ENCODE peak calls at places on chromosome X, in four cellular contexts. One of them, this sample, is unnamed.

GRCh38 chrX:48616575-48616974 is 19.3 kb downstream of the WDR13 start:
- DNase-seq in kidney epithelial cell: no peak
- DNase-seq in left lung: no peak
- DNase-seq in heart right ventricle: no peak
- DNase-seq in this sample: no peak

GRCh38 chrX:112653017-112653416 is 26.7 kb downstream of the LHFPL1 start:
- DNase-seq in kidney epithelial cell: no peak
- DNase-seq in left lung: no peak
- DNase-seq in heart right ventricle: no peak
- DNase-seq in this sample: no peak

GRCh38 chrX:16662402-16662801 is 12.4 kb downstream of the S100G start:
- DNase-seq in heart right ventricle: no peak
- DNase-seq in left lung: no peak
- DNase-seq in kidney epithelial cell: no peak
- DNase-seq in this sample: no peak

GRCh38 chrX:53323196-53323595 is 41.8 kb upstream of the IQSEC2 start:
- DNase-seq in left lung: no peak
- DNase-seq in kidney epithelial cell: no peak
- DNase-seq in heart right ventricle: no peak
- DNase-seq in this sample: no peak

GRCh38 chrX:69531031-69531755 is 27.1 kb downstream of the NALF2 start:
- DNase-seq in left lung: no peak
- DNase-seq in kidney epithelial cell: no peak
- DNase-seq in heart right ventricle: no peak
- DNase-seq in this sample: no peak

GRCh38 chrX:153903238-153903980 is 1.1 kb upstream of the AVPR2 start:
- DNase-seq in kidney epithelial cell: no peak
- DNase-seq in left lung: no peak
- DNase-seq in heart right ventricle: no peak
- DNase-seq in this sample: no peak

GRCh38 chrX:43809463-43809862 is 72.8 kb downstream of the MAOB start:
- DNase-seq in kidney epithelial cell: no peak
- DNase-seq in heart right ventricle: no peak
- DNase-seq in left lung: no peak
- DNase-seq in this sample: no peak

GRCh38 chrX:10108288-10108687 is 48.5 kb upstream of the CLCN4 start:
- DNase-seq in kidney epithelial cell: no peak
- DNase-seq in left lung: no peak
- DNase-seq in heart right ventricle: no peak
- DNase-seq in this sample: no peak

GRCh38 chrX:13716905-13717304 is 17.5 kb downstream of the TRAPPC2 start:
- DNase-seq in kidney epithelial cell: no peak
- DNase-seq in heart right ventricle: no peak
- DNase-seq in left lung: no peak
- DNase-seq in this sample: no peak

GRCh38 chrX:274904-275475 is 6.2 kb upstream of the PLCXD1 start:
- DNase-seq in kidney epithelial cell: no peak
- DNase-seq in left lung: peak; percentile 65
- DNase-seq in heart right ventricle: peak; percentile 27
- DNase-seq in this sample: no peak

GRCh38 chrX:49756692-49757091 is 60.9 kb upstream of the PAGE1 start:
- DNase-seq in kidney epithelial cell: no peak
- DNase-seq in left lung: no peak
- DNase-seq in heart right ventricle: no peak
- DNase-seq in this sample: no peak

GRCh38 chrX:2336181-2336580 is 164.6 kb downstream of the DHRSX start:
- DNase-seq in heart right ventricle: no peak
- DNase-seq in left lung: no peak
- DNase-seq in kidney epithelial cell: no peak
- DNase-seq in this sample: no peak

GRCh38 chrX:47156611-47157520 is 11.8 kb downstream of the RBM10 start:
- DNase-seq in kidney epithelial cell: no peak
- DNase-seq in left lung: no peak
- DNase-seq in heart right ventricle: no peak
- DNase-seq in this sample: no peak

GRCh38 chrX:68421651-68422050 is 11.6 kb downstream of the OPHN1 start:
- DNase-seq in kidney epithelial cell: no peak
- DNase-seq in heart right ventricle: no peak
- DNase-seq in left lung: no peak
- DNase-seq in this sample: no peak

GRCh38 chrX:19291086-19291485 is 52.6 kb upstream of the PDHA1 start:
- DNase-seq in kidney epithelial cell: no peak
- DNase-seq in heart right ventricle: no peak
- DNase-seq in left lung: no peak
- DNase-seq in this sample: no peak

GRCh38 chrX:52359614-52360232 is 9.1 kb upstream of the XAGE2 start:
- DNase-seq in heart right ventricle: no peak
- DNase-seq in kidney epithelial cell: no peak
- DNase-seq in left lung: no peak
- DNase-seq in this sample: no peak

GRCh38 chrX:110066488-110067225 is 63.7 kb downstream of the TMEM164 start:
- DNase-seq in left lung: no peak
- DNase-seq in heart right ventricle: no peak
- DNase-seq in kidney epithelial cell: no peak
- DNase-seq in this sample: no peak

GRCh38 chrX:132092439-132093065 is 35.3 kb downstream of the FRMD7 start:
- DNase-seq in left lung: peak; percentile 34
- DNase-seq in heart right ventricle: peak; percentile 43
- DNase-seq in kidney epithelial cell: no peak
- DNase-seq in this sample: peak; percentile 12

GRCh38 chrX:88202149-88202548 is 544.9 kb upstream of the CPXCR1 start:
- DNase-seq in kidney epithelial cell: no peak
- DNase-seq in left lung: no peak
- DNase-seq in heart right ventricle: no peak
- DNase-seq in this sample: no peak

GRCh38 chrX:153057281-153057680 is 1.0 kb downstream of the PNMA3 start:
- DNase-seq in heart right ventricle: no peak
- DNase-seq in kidney epithelial cell: no peak
- DNase-seq in left lung: no peak
- DNase-seq in this sample: no peak

GRCh38 chrX:47748576-47748975 is 88.1 kb upstream of the ZNF81 start:
- DNase-seq in kidney epithelial cell: no peak
- DNase-seq in heart right ventricle: no peak
- DNase-seq in left lung: no peak
- DNase-seq in this sample: no peak

GRCh38 chrX:2829469-2830246 is 928 bp downstream of the GYG2 start:
- DNase-seq in heart right ventricle: no peak
- DNase-seq in kidney epithelial cell: no peak
- DNase-seq in left lung: no peak
- DNase-seq in this sample: no peak

GRCh38 chrX:34350552-34350951 is 218.4 kb upstream of the FAM47A start:
- DNase-seq in kidney epithelial cell: no peak
- DNase-seq in left lung: no peak
- DNase-seq in heart right ventricle: no peak
- DNase-seq in this sample: no peak

GRCh38 chrX:9062621-9063020 is 28.7 kb upstream of the FAM9B start:
- DNase-seq in heart right ventricle: no peak
- DNase-seq in kidney epithelial cell: no peak
- DNase-seq in left lung: no peak
- DNase-seq in this sample: no peak

GRCh38 chrX:39262641-39263040 is 461.4 kb downstream of the MID1IP1 start:
- DNase-seq in left lung: no peak
- DNase-seq in heart right ventricle: no peak
- DNase-seq in kidney epithelial cell: no peak
- DNase-seq in this sample: no peak

GRCh38 chrX:29478336-29479069 is 736.9 kb upstream of the MAGEB2 start:
- DNase-seq in left lung: no peak
- DNase-seq in heart right ventricle: peak; percentile 2
- DNase-seq in kidney epithelial cell: no peak
- DNase-seq in this sample: peak; percentile 4

GRCh38 chrX:79182616-79183015 is 38.1 kb downstream of the GPR174 start:
- DNase-seq in left lung: no peak
- DNase-seq in heart right ventricle: no peak
- DNase-seq in kidney epithelial cell: no peak
- DNase-seq in this sample: no peak

GRCh38 chrX:145716226-145716625 is 101.4 kb upstream of the SLITRK2 start:
- DNase-seq in kidney epithelial cell: no peak
- DNase-seq in left lung: no peak
- DNase-seq in heart right ventricle: no peak
- DNase-seq in this sample: no peak

GRCh38 chrX:7108995-7109634 is 38.4 kb upstream of the STS start:
- DNase-seq in left lung: no peak
- DNase-seq in heart right ventricle: no peak
- DNase-seq in kidney epithelial cell: no peak
- DNase-seq in this sample: no peak

GRCh38 chrX:13747836-13748235 is 13.3 kb downstream of the OFD1 start:
- DNase-seq in left lung: no peak
- DNase-seq in kidney epithelial cell: peak; percentile 21
- DNase-seq in heart right ventricle: peak; percentile 18
- DNase-seq in this sample: peak; percentile 11

GRCh38 chrX:6738518-6739470 is 203.9 kb upstream of the VCX3A start:
- DNase-seq in heart right ventricle: no peak
- DNase-seq in left lung: no peak
- DNase-seq in kidney epithelial cell: no peak
- DNase-seq in this sample: no peak

GRCh38 chrX:47523297-47523696 is 37.7 kb upstream of the ARAF start:
- DNase-seq in heart right ventricle: peak; percentile 77
- DNase-seq in left lung: peak; percentile 83
- DNase-seq in kidney epithelial cell: no peak
- DNase-seq in this sample: no peak

GRCh38 chrX:18896680-18897544 is 87.0 kb downstream of the PHKA2 start:
- DNase-seq in heart right ventricle: no peak
- DNase-seq in left lung: no peak
- DNase-seq in kidney epithelial cell: no peak
- DNase-seq in this sample: no peak

DNA sequence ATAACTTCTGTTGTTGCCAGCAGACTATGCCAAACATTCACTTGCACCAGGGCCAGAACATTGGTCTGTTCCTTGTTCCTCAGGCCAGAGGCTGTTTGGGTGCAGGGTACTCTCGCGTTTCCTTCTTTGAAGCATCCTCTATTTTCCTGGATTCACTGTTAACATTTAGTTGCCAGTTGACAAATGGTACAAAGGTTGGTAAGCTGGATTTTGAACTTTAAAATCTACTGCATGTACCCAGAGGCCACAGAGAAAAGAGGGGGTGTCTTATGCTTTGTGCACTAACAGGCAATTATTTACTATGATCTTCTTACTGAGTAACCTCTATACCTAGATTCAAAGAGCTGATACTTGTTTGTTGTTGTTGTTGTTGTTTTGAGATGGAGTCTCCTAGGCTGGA is 12.8 kb upstream of the SAT1 start:
- DNase-seq in left lung: no peak
- DNase-seq in heart right ventricle: no peak
- DNase-seq in kidney epithelial cell: no peak
- DNase-seq in this sample: no peak
- H3K4me3 ChIP-seq in left lung: no peak overlapping the region
- H3K4me3 ChIP-seq in heart right ventricle: no peak overlapping the region
- H3K4me3 ChIP-seq in kidney epithelial cell: no peak overlapping the region
- H3K4me3 ChIP-seq in this sample: no peak overlapping the region

GRCh38 chrX:115906276-115906675 is 264.3 kb upstream of the AGTR2 start:
- DNase-seq in kidney epithelial cell: no peak
- DNase-seq in left lung: no peak
- DNase-seq in heart right ventricle: no peak
- DNase-seq in this sample: no peak
- TF ChIP-seq CTCF in kidney epithelial cell: no peak
- TF ChIP-seq CTCF in left lung: no peak
- TF ChIP-seq CTCF in heart right ventricle: no peak
- TF ChIP-seq CTCF in this sample: no peak

GRCh38 chrX:151975228-151975593 is 735 bp upstream of the GABRE start:
- DNase-seq in kidney epithelial cell: no peak
- DNase-seq in heart right ventricle: no peak
- DNase-seq in left lung: no peak
- DNase-seq in this sample: no peak
- H3K4me3 ChIP-seq in kidney epithelial cell: no peak overlapping the region
- H3K4me3 ChIP-seq in heart right ventricle: no peak overlapping the region
- H3K4me3 ChIP-seq in left lung: no peak overlapping the region
- H3K4me3 ChIP-seq in this sample: no peak overlapping the region

GRCh38 chrX:149527705-149528104 is 13.1 kb upstream of the EOLA1 start:
- DNase-seq in kidney epithelial cell: no peak
- DNase-seq in left lung: no peak
- DNase-seq in heart right ventricle: no peak
- DNase-seq in this sample: no peak
- TF ChIP-seq CTCF in kidney epithelial cell: peak; percentile 47
- TF ChIP-seq CTCF in left lung: peak; percentile 33
- TF ChIP-seq CTCF in heart right ventricle: peak; percentile 39
- TF ChIP-seq CTCF in this sample: peak; percentile 34